ENCODE peak calls at places on chromosome 1, in five cellular contexts. T, N, K, W and V are unnamed samples.

GRCh38 chr1:206070627-206071304 is 17.8 kb downstream of the RHEX start:
- DNase-seq in T (no peak), N (no peak), K (no peak), W (no peak), V (no peak)

GRCh38 chr1:12594966-12595838 is 22.8 kb downstream of the DHRS3 start:
- DNase-seq in T (peak; percentile 39), N (no peak), K (peak; percentile 76), W (peak; percentile 59), V (no peak)

GRCh38 chr1:20346433-20346832 is 55.8 kb downstream of the VWA5B1 start:
- DNase-seq in T (no peak), N (no peak), K (no peak), W (no peak), V (no peak)

GRCh38 chr1:4977701-4978100 is 323.3 kb downstream of the AJAP1 start:
- DNase-seq in T (no peak), N (no peak), K (no peak), W (no peak), V (no peak)

GRCh38 chr1:54413295-54413694 is 7.1 kb upstream of the SSBP3 start:
- DNase-seq in T (no peak), N (no peak), K (peak; percentile 60), W (peak; percentile 62), V (no peak)

GRCh38 chr1:51957618-51958017 is 32.9 kb downstream of the RAB3B start:
- DNase-seq in T (no peak), N (no peak), K (no peak), W (no peak), V (no peak)

GRCh38 chr1:235567812-235568444 is 63.7 kb upstream of the B3GALNT2 start:
- DNase-seq in T (no peak), N (no peak), K (no peak), W (no peak), V (no peak)

GRCh38 chr1:222387020-222387816 is 160.7 kb downstream of the HHIPL2 start:
- DNase-seq in T (no peak), N (peak; percentile 16), K (no peak), W (no peak), V (no peak)

GRCh38 chr1:22662986-22663408 is 10.0 kb downstream of the C1QB start:
- DNase-seq in T (no peak), N (no peak), K (no peak), W (no peak), V (no peak)

GRCh38 chr1:38175062-38175461 is 128.5 kb upstream of the POU3F1 start:
- DNase-seq in T (no peak), N (no peak), K (no peak), W (no peak), V (no peak)

GRCh38 chr1:246001142-246001812 is 505.8 kb downstream of the SMYD3 start:
- DNase-seq in T (no peak), N (no peak), K (no peak), W (peak; percentile 82), V (no peak)

GRCh38 chr1:232667781-232668101 is 37.8 kb upstream of the SIPA1L2 start:
- DNase-seq in T (no peak), N (no peak), K (no peak), W (peak; percentile 25), V (no peak)

GRCh38 chr1:236753554-236753953 is 41.5 kb upstream of the MTR start:
- DNase-seq in T (no peak), N (peak; percentile 56), K (no peak), W (peak; percentile 21), V (no peak)

GRCh38 chr1:162690672-162691434 is 58.6 kb downstream of the DDR2 start:
- DNase-seq in T (no peak), N (peak; percentile 73), K (no peak), W (peak; percentile 93), V (peak; percentile 51)

DNA sequence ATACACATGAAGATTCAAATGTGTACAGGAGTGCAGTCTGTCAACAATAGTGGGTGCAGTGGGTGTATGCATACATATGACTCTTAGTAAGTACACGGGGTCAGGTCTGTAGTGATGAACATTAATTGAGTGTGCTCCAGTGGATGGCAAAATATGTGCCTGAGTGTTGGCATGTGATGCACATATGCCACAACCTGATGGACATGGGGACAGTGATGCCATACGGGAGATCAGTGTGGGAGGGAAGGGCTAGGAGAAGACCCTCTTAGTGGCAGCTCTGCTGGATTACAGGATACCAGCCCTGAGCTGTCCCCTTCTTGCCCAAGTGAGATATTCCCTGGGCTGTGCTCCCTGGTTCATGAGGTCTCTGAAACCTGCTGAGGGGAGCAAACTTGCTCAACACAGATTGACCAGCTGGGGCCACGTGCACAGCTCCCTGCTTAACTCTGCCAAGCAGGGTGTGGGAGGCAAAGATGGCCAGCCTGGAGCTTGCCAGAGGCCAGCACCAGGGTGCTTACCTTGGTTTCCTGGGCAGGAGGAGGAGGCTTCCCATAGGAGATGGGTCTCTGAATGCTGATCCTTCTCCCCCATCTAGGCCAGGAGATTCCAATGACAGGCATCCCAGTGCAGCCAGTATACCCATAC is 2.2 kb downstream of the SHISA4 start:
- DNase-seq in T (no peak), N (no peak), K (no peak), W (no peak), V (no peak)
- TF ChIP-seq POLR2A in T (no peak), N (no peak), K (no peak), W (no peak), V (no peak)

DNA sequence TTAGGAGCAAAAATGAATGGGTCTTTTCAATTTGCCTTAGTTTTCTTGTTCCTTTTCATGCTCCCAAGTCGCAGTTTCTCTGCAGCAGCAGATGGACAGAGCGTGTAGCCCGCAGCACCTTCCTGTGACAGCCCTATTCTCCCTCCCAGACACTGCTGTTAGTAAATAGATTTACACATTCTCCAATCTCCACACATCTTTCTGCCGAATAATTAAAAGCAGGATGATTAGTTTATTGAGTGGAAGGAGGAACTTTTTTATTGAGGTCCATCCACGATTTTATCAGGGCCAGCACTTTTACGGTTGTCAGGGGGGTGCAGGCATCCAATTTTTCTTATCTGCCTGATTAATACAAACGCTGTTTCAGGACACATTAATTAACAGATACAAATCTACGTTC is 98.2 kb upstream of the USH2A start:
- DNase-seq in T (no peak), N (no peak), K (no peak), W (no peak), V (no peak)
- TF ChIP-seq POLR2A in T (no peak), N (no peak), K (no peak), W (no peak), V (no peak)

DNA sequence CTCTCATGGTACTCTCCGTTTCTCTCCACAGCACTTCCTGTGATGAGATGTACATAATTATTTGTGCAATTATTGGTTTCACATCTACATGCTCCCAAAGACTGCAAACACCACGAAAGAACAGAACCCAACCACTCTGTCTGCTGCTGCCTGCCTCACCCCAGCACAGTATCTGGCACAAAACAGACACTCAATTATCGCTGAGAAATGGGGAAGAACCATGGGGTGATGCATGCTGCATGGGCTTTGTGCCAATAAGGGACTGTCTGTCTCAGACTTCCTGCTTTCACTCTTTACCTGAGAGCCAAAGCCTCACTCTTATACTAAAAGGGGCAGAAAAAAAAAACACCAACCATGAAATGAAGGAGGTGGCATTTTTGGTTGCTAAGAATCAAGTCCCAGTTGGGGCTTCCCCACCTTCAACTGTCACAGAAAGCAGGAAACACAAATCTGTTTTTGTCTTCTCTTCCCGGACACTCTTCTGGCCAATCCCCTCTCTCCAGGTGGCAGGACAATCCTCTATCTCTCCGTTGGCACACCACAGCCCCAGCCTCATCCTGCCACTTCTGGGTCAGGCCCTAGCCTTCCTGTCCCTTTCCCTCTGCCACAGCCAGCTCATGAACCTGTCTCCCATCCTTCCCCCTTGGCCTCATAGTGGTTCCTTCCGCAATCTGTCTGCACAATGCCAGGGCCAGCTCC is 82.0 kb downstream of the TGFBR3 start:
- DNase-seq in T (peak; percentile 42), N (no peak), K (no peak), W (no peak), V (no peak)
- TF ChIP-seq POLR2A in T (peak; percentile 51), N (no peak), K (no peak), W (no peak), V (no peak)

DNA sequence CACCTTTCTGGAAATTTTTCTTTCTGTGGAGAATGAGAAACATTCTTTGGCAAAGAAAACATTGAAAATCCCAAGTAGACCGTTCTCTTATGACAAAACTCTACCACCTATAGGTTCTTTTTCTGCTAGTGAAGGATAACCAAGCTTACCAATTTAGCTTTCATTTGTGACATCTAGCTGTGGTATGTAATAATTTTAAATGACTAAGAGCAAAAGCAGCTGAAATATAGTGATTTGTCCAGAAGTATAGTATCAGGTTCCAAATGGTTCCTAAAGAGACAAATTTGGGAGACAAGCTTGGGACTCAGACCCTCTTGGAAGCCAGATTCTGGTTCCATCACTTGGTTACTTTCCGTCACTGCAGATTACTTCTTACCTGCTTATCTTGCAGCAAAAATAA is 24.4 kb downstream of the FUBP1 start:
- DNase-seq in T (no peak), N (no peak), K (no peak), W (peak; percentile 43), V (no peak)
- TF ChIP-seq POLR2A in T (no peak), N (no peak), K (no peak), W (no peak), V (no peak)